ENCODE peak calls at places on chromosomes 16 and 17, in eight cellular contexts. One of them, this sample, is unnamed.

GRCh38 chr17:82823004-82823403 is 16.8 kb downstream of the ZNF750 start:
- DNase-seq in HCT116: no peak
- DNase-seq in OCI-LY7: no peak
- DNase-seq in body of pancreas: no peak
- DNase-seq in fibroblast of mammary gland: no peak
- DNase-seq in heart left ventricle: peak
- DNase-seq in A673: no peak
- DNase-seq in nephron progenitor cell: no peak
- DNase-seq in this sample: no peak

GRCh38 chr17:47621293-47622178 is 28.2 kb upstream of the KPNB1 start:
- DNase-seq in body of pancreas: peak
- DNase-seq in fibroblast of mammary gland: peak
- DNase-seq in HCT116: peak
- DNase-seq in heart left ventricle: peak
- DNase-seq in OCI-LY7: no peak
- DNase-seq in nephron progenitor cell: peak
- DNase-seq in A673: peak
- DNase-seq in this sample: peak

GRCh38 chr16:26598989-26599785 is 467.5 kb upstream of the C16orf82 start:
- DNase-seq in HCT116: no peak
- DNase-seq in fibroblast of mammary gland: no peak
- DNase-seq in heart left ventricle: no peak
- DNase-seq in nephron progenitor cell: no peak
- DNase-seq in A673: no peak
- DNase-seq in OCI-LY7: no peak
- DNase-seq in body of pancreas: no peak
- DNase-seq in this sample: no peak

GRCh38 chr16:62041401-62041800 is 5.2 kb upstream of the CDH8 start:
- DNase-seq in heart left ventricle: no peak
- DNase-seq in fibroblast of mammary gland: peak
- DNase-seq in body of pancreas: no peak
- DNase-seq in A673: peak
- DNase-seq in nephron progenitor cell: peak
- DNase-seq in OCI-LY7: peak
- DNase-seq in HCT116: no peak
- DNase-seq in this sample: peak

GRCh38 chr17:80855968-80856862 is 135.4 kb upstream of the CHMP6 start:
- DNase-seq in HCT116: peak
- DNase-seq in A673: peak
- DNase-seq in OCI-LY7: no peak
- DNase-seq in heart left ventricle: peak
- DNase-seq in nephron progenitor cell: no peak
- DNase-seq in body of pancreas: peak
- DNase-seq in fibroblast of mammary gland: peak
- DNase-seq in this sample: peak

GRCh38 chr16:24541534-24541933 is 2.2 kb downstream of the RBBP6 start:
- DNase-seq in body of pancreas: no peak
- DNase-seq in heart left ventricle: no peak
- DNase-seq in fibroblast of mammary gland: no peak
- DNase-seq in OCI-LY7: no peak
- DNase-seq in HCT116: no peak
- DNase-seq in nephron progenitor cell: no peak
- DNase-seq in A673: no peak
- DNase-seq in this sample: no peak

GRCh38 chr16:20369452-20370054 is 17.0 kb upstream of the UMOD start:
- DNase-seq in HCT116: no peak
- DNase-seq in OCI-LY7: no peak
- DNase-seq in nephron progenitor cell: no peak
- DNase-seq in heart left ventricle: no peak
- DNase-seq in fibroblast of mammary gland: no peak
- DNase-seq in body of pancreas: no peak
- DNase-seq in A673: no peak
- DNase-seq in this sample: no peak

GRCh38 chr17:81910840-81911276 is 341 bp downstream of the PCYT2 start:
- DNase-seq in body of pancreas: peak
- DNase-seq in nephron progenitor cell: no peak
- DNase-seq in heart left ventricle: no peak
- DNase-seq in OCI-LY7: no peak
- DNase-seq in HCT116: no peak
- DNase-seq in fibroblast of mammary gland: no peak
- DNase-seq in A673: no peak
- DNase-seq in this sample: no peak

GRCh38 chr16:12659871-12660270 is 143.8 kb downstream of the CPPED1 start:
- DNase-seq in HCT116: no peak
- DNase-seq in nephron progenitor cell: no peak
- DNase-seq in fibroblast of mammary gland: no peak
- DNase-seq in A673: no peak
- DNase-seq in heart left ventricle: no peak
- DNase-seq in OCI-LY7: no peak
- DNase-seq in body of pancreas: no peak
- DNase-seq in this sample: no peak

GRCh38 chr17:45816966-45817365 is 27.7 kb upstream of the SPPL2C start:
- DNase-seq in fibroblast of mammary gland: no peak
- DNase-seq in nephron progenitor cell: no peak
- DNase-seq in A673: no peak
- DNase-seq in body of pancreas: no peak
- DNase-seq in heart left ventricle: no peak
- DNase-seq in OCI-LY7: no peak
- DNase-seq in HCT116: no peak
- DNase-seq in this sample: no peak

GRCh38 chr17:49698005-49698404 is 9.8 kb downstream of the SLC35B1 start:
- DNase-seq in A673: no peak
- DNase-seq in heart left ventricle: no peak
- DNase-seq in body of pancreas: no peak
- DNase-seq in OCI-LY7: no peak
- DNase-seq in HCT116: no peak
- DNase-seq in fibroblast of mammary gland: no peak
- DNase-seq in nephron progenitor cell: no peak
- DNase-seq in this sample: no peak

GRCh38 chr16:88315543-88316105 is 67.1 kb upstream of the ZNF469 start:
- DNase-seq in body of pancreas: peak
- DNase-seq in A673: no peak
- DNase-seq in HCT116: peak
- DNase-seq in fibroblast of mammary gland: peak
- DNase-seq in nephron progenitor cell: peak
- DNase-seq in OCI-LY7: no peak
- DNase-seq in heart left ventricle: peak
- DNase-seq in this sample: peak

GRCh38 chr16:85174871-85175723 is 62.8 kb upstream of the CIBAR2 start:
- DNase-seq in HCT116: no peak
- DNase-seq in body of pancreas: no peak
- DNase-seq in fibroblast of mammary gland: peak
- DNase-seq in heart left ventricle: no peak
- DNase-seq in nephron progenitor cell: no peak
- DNase-seq in OCI-LY7: no peak
- DNase-seq in A673: peak
- DNase-seq in this sample: no peak

GRCh38 chr16:88635671-88636070 is 2.7 kb upstream of the IL17C start:
- DNase-seq in A673: no peak
- DNase-seq in heart left ventricle: no peak
- DNase-seq in fibroblast of mammary gland: no peak
- DNase-seq in nephron progenitor cell: no peak
- DNase-seq in body of pancreas: no peak
- DNase-seq in HCT116: no peak
- DNase-seq in OCI-LY7: no peak
- DNase-seq in this sample: no peak

GRCh38 chr16:7086842-7087616 is 245.6 kb upstream of the RBFOX1 start:
- DNase-seq in OCI-LY7: no peak
- DNase-seq in nephron progenitor cell: peak
- DNase-seq in body of pancreas: no peak
- DNase-seq in A673: peak
- DNase-seq in HCT116: no peak
- DNase-seq in heart left ventricle: peak
- DNase-seq in fibroblast of mammary gland: no peak
- DNase-seq in this sample: no peak

GRCh38 chr16:12067714-12068401 is 91.3 kb downstream of the SNX29 start:
- DNase-seq in body of pancreas: peak
- DNase-seq in OCI-LY7: peak
- DNase-seq in heart left ventricle: no peak
- DNase-seq in A673: peak
- DNase-seq in fibroblast of mammary gland: peak
- DNase-seq in HCT116: peak
- DNase-seq in nephron progenitor cell: peak
- DNase-seq in this sample: peak

GRCh38 chr17:61480414-61480807 is 28.2 kb downstream of the TBX4 start:
- DNase-seq in OCI-LY7: no peak
- DNase-seq in body of pancreas: no peak
- DNase-seq in A673: no peak
- DNase-seq in fibroblast of mammary gland: no peak
- DNase-seq in HCT116: no peak
- DNase-seq in nephron progenitor cell: no peak
- DNase-seq in heart left ventricle: peak
- DNase-seq in this sample: no peak

GRCh38 chr16:27238016-27238587 is 30.5 kb downstream of the NSMCE1 start:
- DNase-seq in A673: no peak
- DNase-seq in OCI-LY7: peak
- DNase-seq in heart left ventricle: peak
- DNase-seq in HCT116: no peak
- DNase-seq in nephron progenitor cell: no peak
- DNase-seq in fibroblast of mammary gland: no peak
- DNase-seq in body of pancreas: no peak
- DNase-seq in this sample: no peak

DNA sequence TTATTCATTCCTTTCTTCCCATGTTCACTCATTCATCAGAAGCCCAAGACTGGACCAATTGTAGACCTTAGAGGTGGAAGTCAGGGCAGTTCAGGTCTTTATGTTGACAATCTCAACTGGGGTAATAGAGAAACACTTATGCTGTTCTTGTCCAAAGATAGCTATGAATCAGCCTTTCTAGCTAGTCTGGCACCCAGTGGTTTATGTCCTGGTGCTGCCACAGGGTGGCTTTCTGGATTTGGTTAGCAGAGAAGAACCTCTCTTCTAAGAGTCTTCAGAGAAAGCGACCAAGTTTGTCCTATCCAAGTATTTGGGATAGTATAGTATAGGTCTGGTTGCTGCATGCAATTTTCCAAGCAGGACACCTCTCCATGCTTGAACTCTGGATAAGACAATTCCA is 83.3 kb downstream of the NOG start:
- DNase-seq in body of pancreas: no peak
- DNase-seq in heart left ventricle: no peak
- DNase-seq in fibroblast of mammary gland: no peak
- DNase-seq in OCI-LY7: no peak
- DNase-seq in A673: no peak
- DNase-seq in nephron progenitor cell: no peak
- DNase-seq in HCT116: no peak
- DNase-seq in this sample: no peak
- TF ChIP-seq CTCF in body of pancreas: no peak
- TF ChIP-seq CTCF in heart left ventricle: no peak
- TF ChIP-seq CTCF in fibroblast of mammary gland: peak
- TF ChIP-seq CTCF in OCI-LY7: no peak
- TF ChIP-seq CTCF in A673: peak
- TF ChIP-seq CTCF in nephron progenitor cell: no peak
- TF ChIP-seq CTCF in HCT116: no peak
- TF ChIP-seq CTCF in this sample: no peak

GRCh38 chr16:82345318-82345717 is 175.3 kb upstream of the MPHOSPH6 start:
- DNase-seq in HCT116: no peak
- DNase-seq in OCI-LY7: no peak
- DNase-seq in nephron progenitor cell: no peak
- DNase-seq in heart left ventricle: no peak
- DNase-seq in A673: no peak
- DNase-seq in body of pancreas: no peak
- DNase-seq in fibroblast of mammary gland: no peak
- DNase-seq in this sample: no peak

GRCh38 chr16:82341146-82341669 is 171.2 kb upstream of the MPHOSPH6 start:
- DNase-seq in heart left ventricle: no peak
- DNase-seq in HCT116: no peak
- DNase-seq in A673: no peak
- DNase-seq in nephron progenitor cell: no peak
- DNase-seq in OCI-LY7: no peak
- DNase-seq in body of pancreas: no peak
- DNase-seq in fibroblast of mammary gland: no peak
- DNase-seq in this sample: no peak

GRCh38 chr16:82340531-82340930 is 170.5 kb upstream of the MPHOSPH6 start:
- DNase-seq in OCI-LY7: no peak
- DNase-seq in HCT116: no peak
- DNase-seq in fibroblast of mammary gland: no peak
- DNase-seq in nephron progenitor cell: no peak
- DNase-seq in body of pancreas: no peak
- DNase-seq in A673: no peak
- DNase-seq in heart left ventricle: no peak
- DNase-seq in this sample: no peak

GRCh38 chr16:82344157-82344556 is 174.1 kb upstream of the MPHOSPH6 start:
- DNase-seq in HCT116: no peak
- DNase-seq in body of pancreas: peak
- DNase-seq in nephron progenitor cell: peak
- DNase-seq in heart left ventricle: no peak
- DNase-seq in fibroblast of mammary gland: no peak
- DNase-seq in OCI-LY7: no peak
- DNase-seq in A673: peak
- DNase-seq in this sample: peak
- TF ChIP-seq CTCF in HCT116: peak
- TF ChIP-seq CTCF in body of pancreas: peak
- TF ChIP-seq CTCF in nephron progenitor cell: peak
- TF ChIP-seq CTCF in heart left ventricle: peak
- TF ChIP-seq CTCF in fibroblast of mammary gland: no peak
- TF ChIP-seq CTCF in OCI-LY7: peak
- TF ChIP-seq CTCF in A673: peak
- TF ChIP-seq CTCF in this sample: peak

GRCh38 chr17:78110363-78111011 is 18.1 kb downstream of the TMC6 start:
- DNase-seq in fibroblast of mammary gland: no peak
- DNase-seq in HCT116: no peak
- DNase-seq in nephron progenitor cell: no peak
- DNase-seq in A673: no peak
- DNase-seq in OCI-LY7: no peak
- DNase-seq in heart left ventricle: peak
- DNase-seq in body of pancreas: no peak
- DNase-seq in this sample: no peak

GRCh38 chr17:78111012-78111726 is 17.4 kb downstream of the TMC6 start:
- DNase-seq in HCT116: no peak
- DNase-seq in fibroblast of mammary gland: no peak
- DNase-seq in nephron progenitor cell: no peak
- DNase-seq in heart left ventricle: peak
- DNase-seq in body of pancreas: no peak
- DNase-seq in A673: no peak
- DNase-seq in OCI-LY7: no peak
- DNase-seq in this sample: no peak

GRCh38 chr17:78112508-78113471 is 15.8 kb downstream of the TMC6 start:
- DNase-seq in body of pancreas: peak
- DNase-seq in OCI-LY7: peak
- DNase-seq in HCT116: peak
- DNase-seq in nephron progenitor cell: peak
- DNase-seq in fibroblast of mammary gland: peak
- DNase-seq in heart left ventricle: peak
- DNase-seq in A673: peak
- DNase-seq in this sample: peak

GRCh38 chr17:78113804-78114785 is 14.5 kb downstream of the TMC6 start:
- DNase-seq in A673: no peak
- DNase-seq in HCT116: no peak
- DNase-seq in body of pancreas: no peak
- DNase-seq in OCI-LY7: no peak
- DNase-seq in nephron progenitor cell: no peak
- DNase-seq in heart left ventricle: peak
- DNase-seq in fibroblast of mammary gland: peak
- DNase-seq in this sample: no peak

GRCh38 chr17:78111727-78112507 is 16.6 kb downstream of the TMC6 start:
- DNase-seq in OCI-LY7: no peak
- DNase-seq in body of pancreas: no peak
- DNase-seq in fibroblast of mammary gland: no peak
- DNase-seq in nephron progenitor cell: no peak
- DNase-seq in HCT116: no peak
- DNase-seq in heart left ventricle: peak
- DNase-seq in A673: no peak
- DNase-seq in this sample: no peak
- TF ChIP-seq CTCF in OCI-LY7: no peak
- TF ChIP-seq CTCF in body of pancreas: no peak
- TF ChIP-seq CTCF in fibroblast of mammary gland: no peak
- TF ChIP-seq CTCF in nephron progenitor cell: no peak
- TF ChIP-seq CTCF in HCT116: no peak
- TF ChIP-seq CTCF in heart left ventricle: no peak
- TF ChIP-seq CTCF in A673: no peak
- TF ChIP-seq CTCF in this sample: no peak

GRCh38 chr17:76314392-76315227 is 6.5 kb upstream of the QRICH2 start:
- DNase-seq in nephron progenitor cell: no peak
- DNase-seq in fibroblast of mammary gland: no peak
- DNase-seq in HCT116: no peak
- DNase-seq in A673: peak
- DNase-seq in OCI-LY7: no peak
- DNase-seq in heart left ventricle: peak
- DNase-seq in body of pancreas: no peak
- DNase-seq in this sample: peak
- TF ChIP-seq CTCF in nephron progenitor cell: no peak
- TF ChIP-seq CTCF in fibroblast of mammary gland: no peak
- TF ChIP-seq CTCF in HCT116: no peak
- TF ChIP-seq CTCF in A673: no peak
- TF ChIP-seq CTCF in OCI-LY7: no peak
- TF ChIP-seq CTCF in heart left ventricle: no peak
- TF ChIP-seq CTCF in body of pancreas: no peak
- TF ChIP-seq CTCF in this sample: no peak